ENCODE peak calls at places on chromosomes 5 and 9, in five cellular contexts. U is lung, N is prostate gland, C is bronchial epithelial cell, Q is endodermal cell. J is an unnamed sample.

GRCh38 chr5:1541662-1542008 is 17.9 kb upstream of the LPCAT1 start:
- DNase-seq in N (no peak), C (no peak), Q (peak), U (peak), J (no peak)

GRCh38 chr9:87581513-87581912 is 83.8 kb downstream of the DAPK1 start:
- DNase-seq in N (no peak), Q (no peak), U (no peak), C (no peak), J (no peak)

GRCh38 chr5:96905864-96906263 is 29.6 kb downstream of the ERAP2 start:
- DNase-seq in C (no peak), Q (no peak), U (no peak), N (no peak), J (no peak)

GRCh38 chr5:1652873-1653707 is 129.3 kb upstream of the LPCAT1 start:
- DNase-seq in Q (peak), C (no peak), N (no peak), U (no peak), J (no peak)

GRCh38 chr9:96317335-96317980 is 15.5 kb upstream of the HSD17B3 start:
- DNase-seq in U (peak), Q (peak), C (peak), N (peak), J (no peak)

GRCh38 chr9:69976165-69976564 is 67.5 kb upstream of the MAMDC2 start:
- DNase-seq in N (no peak), U (no peak), Q (no peak), C (peak), J (peak)

GRCh38 chr9:110048473-110048975 is 159.4 kb downstream of the C9orf152 start:
- DNase-seq in Q (peak), U (peak), N (peak), C (peak), J (no peak)

GRCh38 chr9:120912958-120913672 is 13.5 kb downstream of the TRAF1 start:
- DNase-seq in N (no peak), Q (no peak), U (no peak), C (no peak), J (no peak)

GRCh38 chr5:10343486-10343885 is 10.0 kb upstream of the MARCHF6 start:
- DNase-seq in C (no peak), U (no peak), Q (no peak), N (no peak), J (no peak)

GRCh38 chr5:92332039-92332438 is 948.9 kb upstream of the ARRDC3 start:
- DNase-seq in C (peak), U (no peak), N (no peak), Q (no peak), J (no peak)

GRCh38 chr5:164335837-164336236 is 830.4 kb downstream of the MAT2B start:
- DNase-seq in U (no peak), C (peak), N (no peak), Q (no peak), J (peak)

GRCh38 chr5:59525957-59526356 is 367.6 kb downstream of the PDE4D start:
- DNase-seq in U (no peak), N (no peak), Q (no peak), C (peak), J (peak)

GRCh38 chr9:37508135-37508833 is 22.5 kb downstream of the POLR1E start:
- DNase-seq in U (no peak), C (no peak), N (no peak), Q (no peak), J (no peak)

GRCh38 chr9:76371901-76372300 is 22.3 kb downstream of the RFK start:
- DNase-seq in Q (no peak), N (no peak), C (peak), U (no peak), J (peak)

GRCh38 chr5:27511061-27511460 is 472.7 kb upstream of the CDH9 start:
- DNase-seq in C (no peak), N (no peak), Q (no peak), U (no peak), J (no peak)

GRCh38 chr5:107668933-107669542 is 1.7 kb downstream of the EFNA5 start:
- DNase-seq in U (no peak), N (peak), Q (peak), C (peak), J (no peak)

GRCh38 chr9:21028476-21028875 is 3.0 kb downstream of the HACD4 start:
- DNase-seq in N (no peak), C (no peak), Q (no peak), U (no peak), J (no peak)

GRCh38 chr5:1158647-1159340 is 42.6 kb upstream of the SLC6A19 start:
- DNase-seq in N (no peak), Q (no peak), C (no peak), U (no peak), J (no peak)

GRCh38 chr5:106321242-106321641 is 1349.5 kb downstream of the EFNA5 start:
- DNase-seq in N (no peak), Q (peak), C (no peak), U (no peak), J (no peak)

DNA sequence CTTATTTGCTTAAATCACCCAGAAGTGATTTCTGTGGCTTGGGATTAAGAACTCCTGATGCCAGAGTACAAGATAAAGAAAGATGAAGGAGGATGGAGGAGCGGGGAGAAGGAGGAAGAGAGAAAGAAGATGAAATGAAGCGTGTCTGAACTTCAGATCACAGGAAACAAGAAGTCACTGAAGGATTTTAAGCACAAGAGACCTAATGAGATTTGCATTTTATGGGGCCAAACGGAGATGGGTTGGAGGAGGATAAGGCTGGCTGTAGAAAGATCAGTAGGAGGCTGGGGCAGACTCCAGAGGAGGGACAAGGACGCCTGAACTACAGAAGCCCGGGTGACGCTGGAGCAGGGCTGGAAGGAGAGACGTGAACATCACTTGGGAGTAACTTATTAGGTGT is 3.2 kb downstream of the EIF4E1B start:
- DNase-seq in C (no peak), N (no peak), U (no peak), Q (no peak), J (no peak)
- H3K4me3 ChIP-seq in C (no peak), N (no peak), U (no peak), Q (no peak), J (no peak)

GRCh38 chr9:100227636-100228035 is 125.1 kb downstream of the TEX10 start:
- DNase-seq in U (no peak), Q (no peak), N (no peak), C (no peak), J (no peak)

GRCh38 chr9:100219347-100219746 is 120.3 kb downstream of the INVS start:
- DNase-seq in C (no peak), N (no peak), U (no peak), Q (no peak), J (no peak)

GRCh38 chr9:100221538-100221937 is 122.5 kb downstream of the INVS start:
- DNase-seq in U (no peak), Q (no peak), N (no peak), C (no peak), J (no peak)

GRCh38 chr9:100220936-100221335 is 121.9 kb downstream of the INVS start:
- DNase-seq in Q (no peak), U (no peak), C (no peak), N (no peak), J (no peak)

DNA sequence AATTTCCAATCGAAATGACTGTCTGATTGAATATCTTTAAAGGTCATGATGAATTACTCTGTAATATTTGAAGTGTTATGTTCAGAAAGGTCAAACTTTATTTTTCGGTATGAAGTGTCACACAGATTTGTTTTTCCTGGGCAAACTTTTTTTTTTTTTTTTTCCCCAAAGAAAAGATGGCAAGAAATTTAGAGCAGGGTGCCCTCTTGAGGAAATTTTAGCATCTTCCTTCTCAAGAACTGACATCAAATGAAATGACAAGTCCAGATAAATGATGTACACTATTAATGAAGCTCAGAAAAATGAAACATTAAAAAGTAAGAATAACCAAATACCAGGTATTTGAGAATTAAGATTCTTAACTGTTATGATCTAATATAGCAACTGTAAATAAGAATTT is 123.6 kb downstream of the INVS start:
- DNase-seq in N (no peak), U (no peak), C (peak), Q (no peak), J (no peak)
- TF ChIP-seq CTCF in N (no peak), U (no peak), C (peak), Q (peak), J (peak)

GRCh38 chr9:101968392-101968791 is 229.9 kb upstream of the GRIN3A start:
- DNase-seq in C (no peak), N (no peak), Q (no peak), U (no peak), J (no peak)
- H3K4me3 ChIP-seq in C (no peak), N (no peak), Q (no peak), U (no peak), J (no peak)

DNA sequence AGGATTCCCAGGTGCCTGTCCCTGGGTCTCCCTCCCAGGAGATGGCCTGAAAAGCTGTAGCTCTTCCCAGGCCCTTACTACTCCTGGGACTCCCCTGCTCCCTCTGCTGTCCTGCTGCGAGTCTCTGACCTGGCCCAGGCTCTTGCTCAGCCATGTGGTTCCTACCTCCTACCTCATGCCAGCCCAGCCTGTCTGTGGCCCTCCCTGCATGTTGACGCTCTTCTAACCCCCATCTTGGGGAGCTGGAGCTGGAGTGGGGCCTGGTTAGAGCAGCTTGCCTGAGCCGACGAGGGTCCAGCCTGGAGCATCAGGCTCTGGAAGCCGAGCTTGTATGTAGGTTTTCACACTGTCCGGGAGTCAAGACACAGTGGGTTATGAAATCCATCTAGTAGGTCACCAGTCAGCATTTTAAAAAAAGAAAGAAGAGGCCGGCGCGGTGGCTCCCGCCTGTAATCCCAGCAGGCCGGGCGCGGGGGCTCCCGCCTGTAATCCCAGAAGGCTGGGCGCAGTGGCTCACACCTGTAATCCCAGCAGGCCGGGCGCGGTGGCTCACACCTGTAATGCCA is 244.4 kb downstream of the FANCC start:
- DNase-seq in U (no peak), Q (peak), C (no peak), N (no peak), J (no peak)
- TF ChIP-seq CTCF in U (no peak), Q (peak), C (peak), N (no peak), J (peak)

J was measured in epithelial cell of proximal tubule.